ENCODE peak calls at places on chromosomes 5 and 9, in ten cellular contexts. G is neural crest cell; D is cerebellar nuclear complex; U is iris pigment epithelial cell; M is activated T-helper 9 cell treated with anti-CD3 and anti-CD28 coated beads, Interleukin-2, amount 50 U/mL, for 16 hours; B is CD8-positive, alpha-beta memory T cell; T is HCEC 1CT; C is T-helper 1 cell; N is mesenteric fat pad; A is GM12891. V is an unnamed sample.
A peak's percentile ranks its signal among the peaks of the same experiment; 100 is the strongest.

GRCh38 chr9:6194934-6195333 is 20.7 kb upstream of the IL33 start:
- DNase-seq in U (no peak), M (no peak), D (no peak), C (no peak), A (no peak), T (no peak), B (no peak), N (no peak), G (no peak), V (no peak)

GRCh38 chr5:68258531-68258930 is 43.0 kb downstream of the PIK3R1 start:
- DNase-seq in C (no peak), A (no peak), G (no peak), M (no peak), T (no peak), N (no peak), D (no peak), B (no peak), U (no peak), V (no peak)

GRCh38 chr9:4894076-4894475 is 91.0 kb upstream of the JAK2 start:
- DNase-seq in N (no peak), A (no peak), U (peak; percentile 62), B (no peak), G (no peak), C (no peak), M (no peak), D (no peak), T (peak; percentile 81), V (no peak)

GRCh38 chr5:16431482-16431881 is 34.1 kb downstream of the ZNF622 start:
- DNase-seq in U (no peak), G (no peak), N (no peak), D (no peak), A (no peak), C (no peak), B (no peak), T (no peak), M (no peak), V (no peak)

GRCh38 chr5:142024771-142025304 is 12.0 kb upstream of the GNPDA1 start:
- DNase-seq in A (peak; percentile 82), M (peak; percentile 75), C (peak; percentile 78), U (peak; percentile 87), D (no peak), G (peak; percentile 70), N (peak; percentile 92), T (peak; percentile 92), B (peak; percentile 74), V (peak; percentile 89)

GRCh38 chr5:64653776-64654175 is 36.5 kb upstream of the SHISAL2B start:
- DNase-seq in D (no peak), T (peak; percentile 73), N (no peak), M (no peak), G (no peak), B (no peak), A (no peak), U (no peak), C (no peak), V (no peak)

GRCh38 chr5:154696891-154697290 is 58.3 kb upstream of the LARP1 start:
- DNase-seq in U (no peak), T (no peak), M (no peak), B (no peak), C (no peak), N (no peak), G (no peak), A (no peak), D (no peak), V (no peak)

GRCh38 chr9:27368317-27368985 is 71.5 kb upstream of the EQTN start:
- DNase-seq in A (no peak), M (no peak), G (no peak), U (peak; percentile 34), B (no peak), C (no peak), T (no peak), N (no peak), D (no peak), V (no peak)

GRCh38 chr5:73299665-73300435 is 126.9 kb downstream of the TMEM174 start:
- DNase-seq in C (no peak), T (no peak), M (no peak), N (no peak), A (no peak), B (no peak), D (no peak), U (no peak), G (no peak), V (no peak)

V was measured in Daoy.